ENCODE peak calls at places on chromosomes 4 and X, in nine cellular contexts. L, I, A, V, F, P, Q, D and N are unnamed samples.

GRCh38 chr4:172709376-172709775 is 459.2 kb upstream of the GALNT7 start:
- DNase-seq in V (no peak), P (no peak), A (no peak), D (peak; percentile 26), Q (no peak), I (no peak), L (no peak), F (no peak), N (no peak)

GRCh38 chr4:147362868-147363440 is 117.9 kb upstream of the EDNRA start:
- DNase-seq in Q (no peak), V (no peak), L (no peak), P (no peak), F (peak; percentile 80), A (no peak), D (no peak), I (no peak), N (no peak)

GRCh38 chr4:161799687-161800086 is 364.1 kb downstream of the FSTL5 start:
- DNase-seq in V (no peak), Q (no peak), I (no peak), L (no peak), A (no peak), F (no peak), P (no peak), D (no peak), N (no peak)

GRCh38 chr4:99815597-99816011 is 1.0 kb upstream of the DAPP1 start:
- DNase-seq in D (peak; percentile 41), P (peak; percentile 66), L (peak; percentile 59), V (no peak), A (peak; percentile 78), F (no peak), Q (no peak), I (no peak), N (no peak)

GRCh38 chrX:156003486-156004185 is 6.1 kb downstream of the IL9R start:
- DNase-seq in P (no peak), D (no peak), A (no peak), V (no peak), F (no peak), I (peak; percentile 91), L (no peak), Q (no peak), N (no peak)

GRCh38 chrX:16825306-16826035 is 39.2 kb downstream of the TXLNG start:
- DNase-seq in L (no peak), F (no peak), D (no peak), Q (no peak), V (no peak), A (no peak), P (no peak), I (no peak), N (no peak)

GRCh38 chr4:90137545-90137944 is 10.4 kb downstream of the CCSER1 start:
- DNase-seq in A (no peak), F (no peak), D (no peak), I (no peak), Q (no peak), P (no peak), V (no peak), L (no peak), N (peak; percentile 24)

GRCh38 chr4:122666527-122667245 is 45.8 kb upstream of the IL21 start:
- DNase-seq in A (peak; percentile 52), F (no peak), P (no peak), D (no peak), I (no peak), L (no peak), Q (no peak), V (no peak), N (no peak)

GRCh38 chrX:41137589-41137988 is 52.3 kb downstream of the USP9X start:
- DNase-seq in I (no peak), A (no peak), V (no peak), F (no peak), Q (no peak), D (no peak), P (no peak), L (peak; percentile 15), N (no peak)
- TF ChIP-seq CTCF in I (no peak), A (no peak), V (peak; percentile 14), F (peak; percentile 35), Q (no peak), D (peak; percentile 57), P (peak; percentile 31), L (peak; percentile 27), N (peak; percentile 45)

DNA sequence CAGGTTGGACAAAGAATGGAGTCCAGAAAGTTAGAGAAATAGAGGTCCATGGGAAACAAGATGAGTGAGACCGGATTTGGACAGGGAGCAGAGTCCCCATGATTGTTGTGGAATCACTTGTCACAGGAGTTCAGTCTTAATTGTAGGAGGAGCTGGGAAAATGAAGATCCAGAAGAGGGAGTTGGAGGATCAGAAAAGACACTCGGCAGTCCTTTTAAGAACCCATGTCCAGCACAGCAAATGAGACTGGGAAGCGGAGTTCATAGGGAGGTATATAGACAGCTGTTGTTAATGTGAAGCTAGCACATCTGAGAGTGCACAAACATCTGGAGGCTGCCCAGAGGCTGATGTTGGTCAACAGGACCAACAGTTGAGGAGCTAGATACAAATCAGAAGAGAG is 111.4 kb upstream of the RXFP1 start:
- DNase-seq in I (no peak), A (peak; percentile 3), V (no peak), F (no peak), P (no peak), Q (no peak), D (no peak), L (no peak), N (no peak)
- TF ChIP-seq CTCF in I (no peak), A (no peak), V (no peak), F (no peak), P (no peak), Q (peak; percentile 27), D (peak; percentile 26), L (no peak), N (no peak)

GRCh38 chr4:165343353-165344191 is 16.1 kb downstream of the MSMO1 start:
- DNase-seq in F (no peak), A (no peak), P (no peak), V (no peak), L (peak; percentile 9), D (no peak), I (no peak), Q (no peak), N (no peak)
- TF ChIP-seq CTCF in F (peak; percentile 56), A (peak; percentile 59), P (peak; percentile 40), V (no peak), L (peak; percentile 17), D (peak; percentile 60), I (no peak), Q (peak; percentile 25), N (no peak)

DNA sequence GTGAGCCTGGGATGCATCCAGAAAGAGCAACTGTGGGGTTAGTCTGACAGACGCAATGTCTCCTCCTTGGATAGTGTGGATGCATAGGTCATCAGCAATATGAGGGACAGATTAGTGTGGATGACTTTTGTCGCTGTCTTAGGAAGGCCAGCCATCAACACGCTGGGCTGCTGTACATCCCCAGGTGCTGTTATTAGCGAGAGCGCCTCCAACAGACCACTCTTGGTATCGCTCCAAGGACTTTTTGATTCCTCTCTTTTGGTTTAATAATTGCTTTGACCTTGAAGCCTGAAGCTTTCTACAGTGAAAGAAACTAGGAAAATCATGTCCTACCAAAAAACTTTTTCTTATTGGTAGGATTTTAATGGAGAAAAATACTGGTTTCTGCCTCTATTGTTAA is 76.7 kb downstream of the TMEM131L start:
- DNase-seq in A (no peak), P (no peak), L (no peak), F (no peak), V (no peak), I (no peak), D (no peak), Q (peak; percentile 50), N (no peak)
- TF ChIP-seq CTCF in A (no peak), P (no peak), L (peak; percentile 11), F (no peak), V (no peak), I (no peak), D (peak; percentile 63), Q (peak; percentile 76), N (peak; percentile 15)

DNA sequence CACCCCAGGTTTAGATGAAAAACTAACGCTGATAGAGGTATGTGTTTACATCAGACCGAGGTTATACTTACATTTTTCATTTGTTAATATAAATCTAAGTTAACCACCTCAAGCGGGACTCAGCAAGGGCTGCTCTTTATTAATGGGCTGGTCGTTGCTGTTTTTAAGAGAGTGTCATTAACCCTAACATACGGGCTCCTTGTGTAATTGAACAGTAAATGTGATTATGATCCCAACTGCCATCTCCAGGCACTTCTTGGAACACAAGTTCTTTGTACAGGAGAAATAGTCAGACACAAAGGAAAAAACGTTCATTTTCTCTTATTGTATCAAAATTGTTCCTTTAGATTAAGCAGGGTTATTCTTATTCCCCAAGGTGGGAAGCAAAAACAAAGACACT is 95.7 kb downstream of the RASL11B start:
- DNase-seq in Q (no peak), A (no peak), F (no peak), I (no peak), V (no peak), P (no peak), L (no peak), D (no peak), N (no peak)
- TF ChIP-seq CTCF in Q (no peak), A (no peak), F (peak; percentile 18), I (no peak), V (no peak), P (no peak), L (no peak), D (no peak), N (no peak)

GRCh38 chr4:121421594-121421993 is 40.8 kb upstream of the QRFPR start:
- DNase-seq in V (no peak), Q (no peak), D (no peak), F (no peak), L (peak; percentile 26), A (peak; percentile 13), P (no peak), I (no peak), N (no peak)
- TF ChIP-seq CTCF in V (no peak), Q (peak; percentile 15), D (peak; percentile 80), F (peak; percentile 70), L (peak; percentile 54), A (peak; percentile 54), P (peak; percentile 41), I (no peak), N (no peak)

GRCh38 chr4:91147067-91147466 is 1019.9 kb downstream of the CCSER1 start:
- DNase-seq in V (no peak), I (no peak), L (no peak), P (no peak), F (no peak), Q (no peak), A (no peak), D (peak; percentile 17), N (no peak)
- TF ChIP-seq CTCF in V (no peak), I (no peak), L (no peak), P (no peak), F (no peak), Q (no peak), A (no peak), D (no peak), N (no peak)